ENCODE peak calls at places on chromosomes 11 and 22, in ten cellular contexts. V is KBM-7; F is NK-92 treated with Interleukin-12 subunit alpha and Interleukin-12 subunit beta, amount 100 ng/mL, for 24 hours; Y is activated CD4-positive, alpha-beta T cell treated with anti-CD3 and anti-CD28 coated beads, Interleukin-2, amount 10 ng/mL, durations not matched to agents 7 days and 5 days; E is stomach; X is activated T-cell treated with anti-CD3 and anti-CD28 coated beads, Interleukin-2, amount 50 U/mL, for 72 hours; P is activated CD8-positive, alpha-beta memory T cell treated with anti-CD3 and anti-CD28 coated beads, Interleukin-2, amount 50 U/mL, for 48 hours; C is NCI-H2029; W is NCI-H524 treated with DMSO at 0.1 percent for 48 hours; U is effector memory CD8-positive, alpha-beta T cell. I is an unnamed sample.

GRCh38 chr11:76835928-76836612 is 24.6 kb upstream of the ACER3 start:
- DNase-seq in Y (no peak), W (no peak), C (peak), E (peak), P (no peak), U (no peak), V (peak), X (no peak), F (no peak), I (peak)

GRCh38 chr11:77072851-77073327 is 6.1 kb downstream of the CAPN5 start:
- DNase-seq in F (peak), E (peak), V (no peak), C (no peak), Y (no peak), W (no peak), P (peak), U (no peak), X (peak), I (no peak)

GRCh38 chr22:25350551-25350971 is 131.1 kb downstream of the CRYBB2 start:
- DNase-seq in X (no peak), Y (no peak), U (no peak), F (no peak), P (no peak), V (no peak), W (no peak), E (peak), C (no peak), I (peak)

GRCh38 chr11:121928597-121929580 is 187.1 kb downstream of the BLID start:
- DNase-seq in U (no peak), C (no peak), E (no peak), W (no peak), X (no peak), Y (no peak), F (no peak), P (no peak), V (no peak), I (no peak)

GRCh38 chr11:94934836-94935235 is 38.5 kb downstream of the CWC15 start:
- DNase-seq in V (no peak), Y (peak), X (no peak), C (no peak), F (no peak), P (no peak), W (no peak), E (no peak), U (no peak), I (no peak)

GRCh38 chr11:6602096-6602940 is 1.1 kb downstream of the RRP8 start:
- DNase-seq in X (no peak), E (no peak), Y (peak), U (no peak), W (no peak), C (no peak), P (peak), F (no peak), V (peak), I (no peak)

GRCh38 chr11:2582436-2582931 is 117.3 kb downstream of the KCNQ1OT1 start:
- DNase-seq in C (no peak), X (no peak), W (no peak), P (no peak), Y (no peak), V (no peak), F (no peak), U (no peak), E (peak), I (peak)

GRCh38 chr11:554824-555499 is 5.6 kb downstream of the LMNTD2 start:
- DNase-seq in V (peak), F (no peak), P (peak), U (peak), W (no peak), E (peak), X (peak), Y (peak), C (peak), I (peak)

GRCh38 chr11:33567004-33567403 is 133.6 kb downstream of the C11orf91 start:
- DNase-seq in Y (no peak), P (no peak), W (no peak), U (no peak), X (no peak), E (no peak), V (no peak), F (no peak), C (no peak), I (no peak)

GRCh38 chr11:27216268-27217149 is 146.5 kb downstream of the CCDC34 start:
- DNase-seq in F (no peak), C (peak), Y (no peak), W (peak), P (no peak), V (no peak), X (no peak), U (no peak), E (no peak), I (no peak)

GRCh38 chr11:110797453-110797852 is 85.2 kb upstream of the ARHGAP20 start:
- DNase-seq in E (no peak), F (no peak), W (no peak), Y (no peak), P (no peak), X (no peak), U (no peak), C (no peak), V (peak), I (no peak)

GRCh38 chr22:32596471-32596870 is 121.9 kb downstream of the FBXO7 start:
- DNase-seq in V (no peak), Y (no peak), F (no peak), U (no peak), P (no peak), C (no peak), X (no peak), W (no peak), E (no peak), I (no peak)

GRCh38 chr11:118226294-118226693 is 1.5 kb upstream of the JAML start:
- DNase-seq in U (no peak), V (peak), F (no peak), E (no peak), W (no peak), X (no peak), Y (no peak), C (no peak), P (no peak), I (no peak)

GRCh38 chr22:47623056-47623739 is 860.7 kb downstream of the TBC1D22A start:
- DNase-seq in C (no peak), Y (no peak), U (no peak), E (no peak), F (no peak), V (no peak), X (no peak), W (no peak), P (peak), I (peak)

GRCh38 chr22:50578776-50579310 is 616 bp upstream of the CPT1B start:
- DNase-seq in W (no peak), E (no peak), U (no peak), Y (no peak), P (no peak), X (no peak), V (no peak), F (no peak), C (no peak), I (no peak)

GRCh38 chr11:72842644-72843330 is 28.6 kb downstream of the ATG16L2 start:
- DNase-seq in X (no peak), C (no peak), V (no peak), F (no peak), U (no peak), P (no peak), W (no peak), E (no peak), Y (no peak), I (no peak)

GRCh38 chr11:34050536-34050935 is 995 bp upstream of the CAPRIN1 start:
- DNase-seq in V (no peak), W (no peak), F (no peak), C (no peak), E (no peak), P (no peak), X (no peak), Y (no peak), U (no peak), I (no peak)

GRCh38 chr11:27471588-27472397 is 797 bp downstream of the LGR4 start:
- DNase-seq in X (peak), Y (no peak), P (no peak), E (peak), F (no peak), C (peak), W (no peak), V (peak), U (peak), I (peak)

I was measured in Peyer's patch.